ENCODE peak calls at places on chromosomes 2 and 18, in ten cellular contexts. D, N, O, W, T, Y, G, V, P and U are unnamed samples.

GRCh38 chr2:199443589-199444130 is 14.1 kb downstream of the SATB2 start:
- DNase-seq in N (no peak), W (no peak), G (no peak), O (no peak), T (no peak), Y (no peak), P (no peak), D (no peak), V (peak), U (no peak)

GRCh38 chr2:119004602-119005001 is 62.6 kb downstream of the MARCO start:
- DNase-seq in W (no peak), O (no peak), P (no peak), N (peak), T (no peak), Y (no peak), V (no peak), D (no peak), G (no peak), U (no peak)

GRCh38 chr2:193929131-193929530 is 1727.9 kb upstream of the SLC39A10 start:
- DNase-seq in G (no peak), V (no peak), O (no peak), N (no peak), P (no peak), Y (no peak), W (no peak), D (no peak), T (no peak), U (no peak)

GRCh38 chr2:172249336-172249735 is 146.6 kb upstream of the DLX2 start:
- DNase-seq in Y (no peak), T (no peak), P (no peak), V (peak), O (no peak), G (no peak), D (no peak), W (no peak), N (peak), U (no peak)

GRCh38 chr2:204126705-204127104 is 190.1 kb downstream of the ICOS start:
- DNase-seq in D (no peak), V (no peak), O (no peak), W (no peak), G (no peak), T (no peak), Y (no peak), P (no peak), N (no peak), U (no peak)

GRCh38 chr2:199460101-199460671 is 2.4 kb upstream of the SATB2 start:
- DNase-seq in D (no peak), P (no peak), V (peak), N (peak), T (no peak), G (no peak), W (no peak), O (no peak), Y (no peak), U (no peak)

GRCh38 chr2:26696352-26696816 is 3.9 kb downstream of the KCNK3 start:
- DNase-seq in W (peak), O (no peak), P (no peak), T (no peak), D (no peak), V (peak), Y (peak), G (no peak), N (no peak), U (peak)

GRCh38 chr2:201467666-201468065 is 16.1 kb downstream of the STRADB start:
- DNase-seq in V (peak), O (no peak), W (no peak), P (no peak), T (no peak), Y (no peak), D (no peak), N (no peak), G (no peak), U (no peak)

GRCh38 chr2:190469770-190470169 is 61.6 kb downstream of the MFSD6 start:
- DNase-seq in P (peak), V (peak), Y (no peak), T (peak), D (no peak), G (no peak), N (no peak), W (peak), O (no peak), U (peak)

GRCh38 chr18:48997985-48998831 is 47.4 kb upstream of the SMAD7 start:
- DNase-seq in O (no peak), N (peak), Y (peak), T (no peak), D (no peak), G (peak), P (no peak), V (peak), W (peak), U (peak)

GRCh38 chr2:128573531-128573930 is 254.9 kb upstream of the HS6ST1 start:
- DNase-seq in W (no peak), D (no peak), V (no peak), N (no peak), P (no peak), O (no peak), T (no peak), Y (no peak), G (no peak), U (no peak)

GRCh38 chr2:127254386-127254981 is 34.4 kb upstream of the CYP27C1 start:
- DNase-seq in N (no peak), O (no peak), Y (no peak), W (peak), G (no peak), P (no peak), T (no peak), V (peak), D (no peak), U (peak)

GRCh38 chr2:159712929-159713575 is 746 bp downstream of the MARCHF7 start:
- DNase-seq in Y (no peak), P (no peak), V (peak), G (no peak), W (no peak), T (peak), D (no peak), N (no peak), O (no peak), U (no peak)

GRCh38 chr2:152240559-152241231 is 65.1 kb upstream of the STAM2 start:
- DNase-seq in V (peak), Y (no peak), P (no peak), N (no peak), O (no peak), W (peak), D (no peak), T (no peak), G (no peak), U (no peak)

DNA sequence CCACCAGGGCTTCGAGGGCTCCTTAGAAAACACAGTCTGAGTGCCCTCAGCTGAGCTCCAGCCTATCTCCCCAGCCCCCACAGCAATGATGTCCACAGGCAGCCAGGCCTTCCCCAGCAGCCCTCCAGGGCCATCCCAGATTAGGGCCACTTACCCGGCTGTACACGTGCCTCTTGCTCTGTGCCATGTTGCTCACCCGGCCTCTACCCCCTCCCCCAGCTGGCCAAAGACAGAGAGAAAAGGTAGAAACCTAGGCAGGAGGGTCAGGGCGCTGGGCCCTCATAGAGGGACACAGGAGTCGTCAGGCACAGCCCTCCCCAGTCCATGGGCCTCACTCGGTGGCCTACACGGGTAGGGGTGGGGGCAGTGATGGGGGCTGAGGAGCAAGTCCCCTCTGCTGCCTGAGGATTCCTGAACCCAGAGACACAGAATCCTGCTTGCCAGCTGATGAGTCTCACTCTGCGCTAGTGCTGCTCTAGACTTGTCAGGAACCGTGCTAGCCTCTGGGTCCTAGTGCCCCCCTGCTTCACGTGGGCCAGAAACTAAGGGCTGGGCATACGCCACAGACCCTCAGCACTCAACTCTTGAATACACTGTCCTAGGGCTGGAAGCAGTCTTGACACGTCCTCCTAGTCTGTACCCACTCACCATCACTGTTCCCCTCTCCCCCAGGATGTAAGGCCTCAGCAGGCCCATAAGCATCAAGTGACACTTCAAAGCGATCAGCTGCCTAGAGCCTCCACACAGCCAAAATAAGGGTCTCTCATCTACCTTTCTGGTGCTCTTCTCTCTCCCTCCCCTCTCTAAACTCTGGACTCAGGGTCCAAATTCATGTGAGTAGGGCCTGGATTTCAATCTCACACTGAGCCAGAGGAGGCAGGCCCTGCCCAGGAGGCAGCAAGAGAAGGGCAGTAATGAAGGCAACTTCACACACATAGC is at the start of gene DCTN1:
- DNase-seq in P (peak), Y (peak), W (no peak), D (peak), T (peak), O (no peak), V (peak), N (no peak), G (peak), U (no peak)
- H3K4me3 ChIP-seq in P (peak), Y (no peak), W (peak), D (peak), T (no peak), O (peak), V (peak), N (no peak), G (peak), U (peak)

GRCh38 chr2:31386648-31387047 is 27.9 kb downstream of the XDH start:
- DNase-seq in P (no peak), V (peak), N (no peak), W (no peak), G (no peak), Y (no peak), T (no peak), D (no peak), O (no peak), U (no peak)
- TF ChIP-seq CTCF in P (no peak), V (peak), N (no peak), W (no peak), G (no peak), Y (no peak), T (no peak), D (no peak), O (no peak), U (no peak)

GRCh38 chr2:176178807-176179271 is 9.6 kb upstream of the HOXD1 start:
- DNase-seq in N (peak), Y (no peak), D (no peak), O (no peak), W (no peak), V (no peak), P (no peak), T (no peak), G (no peak), U (no peak)
- H3K4me3 ChIP-seq in N (no peak), Y (no peak), D (peak), O (no peak), W (no peak), V (no peak), P (no peak), T (peak), G (peak), U (no peak)

DNA sequence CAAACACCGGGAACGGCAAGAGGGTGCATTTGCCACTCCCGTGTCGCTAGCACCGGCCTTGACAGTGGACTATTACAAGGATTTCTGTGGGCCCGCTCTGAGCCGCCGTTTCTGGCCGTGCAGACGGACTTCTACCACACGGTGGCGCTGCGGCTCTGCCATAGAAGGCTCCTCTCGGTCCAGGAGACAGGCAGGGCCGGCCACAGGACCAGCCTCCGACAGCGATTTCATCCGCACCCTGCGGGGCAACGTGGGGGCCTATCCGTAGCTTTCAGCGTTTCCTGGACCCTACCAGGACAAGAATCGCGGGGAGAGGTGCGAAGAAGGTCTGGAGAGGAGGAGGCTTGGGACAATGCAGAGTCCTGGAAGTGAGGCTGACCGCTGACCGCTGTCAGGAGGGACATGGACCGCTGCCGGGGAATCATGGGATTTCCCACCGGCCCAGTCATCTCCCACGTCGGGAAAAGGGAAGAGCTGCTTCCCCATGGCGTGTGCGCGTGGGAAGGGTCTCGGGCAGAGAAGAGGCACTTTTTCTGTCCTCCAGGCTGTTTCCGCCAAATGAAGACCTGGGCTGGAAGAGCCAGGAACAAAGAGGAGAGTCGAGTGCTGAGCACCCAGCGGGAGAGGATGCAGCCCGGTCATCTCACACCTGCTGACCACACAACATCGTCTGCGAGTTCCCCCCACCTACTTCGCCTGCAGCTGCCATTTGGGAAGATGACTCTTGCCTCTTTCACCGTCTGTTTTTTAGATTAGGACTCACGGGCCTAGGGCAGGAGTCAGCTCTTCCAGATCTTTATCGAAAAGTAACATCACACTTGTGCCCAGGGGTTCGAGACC is 35.5 kb upstream of the HAAO start:
- DNase-seq in Y (peak), G (peak), V (peak), D (peak), W (no peak), T (peak), P (peak), N (peak), O (peak), U (peak)
- TF ChIP-seq CTCF in Y (peak), G (peak), V (peak), D (peak), W (peak), T (peak), P (peak), N (peak), O (peak), U (peak)

GRCh38 chr2:101806123-101806522 is 108.6 kb downstream of the MAP4K4 start:
- DNase-seq in V (peak), Y (no peak), N (peak), D (no peak), O (no peak), T (no peak), P (no peak), G (no peak), W (no peak), U (peak)
- H3K4me3 ChIP-seq in V (no peak), Y (no peak), N (no peak), D (no peak), O (no peak), T (no peak), P (no peak), G (peak), W (no peak), U (no peak)

DNA sequence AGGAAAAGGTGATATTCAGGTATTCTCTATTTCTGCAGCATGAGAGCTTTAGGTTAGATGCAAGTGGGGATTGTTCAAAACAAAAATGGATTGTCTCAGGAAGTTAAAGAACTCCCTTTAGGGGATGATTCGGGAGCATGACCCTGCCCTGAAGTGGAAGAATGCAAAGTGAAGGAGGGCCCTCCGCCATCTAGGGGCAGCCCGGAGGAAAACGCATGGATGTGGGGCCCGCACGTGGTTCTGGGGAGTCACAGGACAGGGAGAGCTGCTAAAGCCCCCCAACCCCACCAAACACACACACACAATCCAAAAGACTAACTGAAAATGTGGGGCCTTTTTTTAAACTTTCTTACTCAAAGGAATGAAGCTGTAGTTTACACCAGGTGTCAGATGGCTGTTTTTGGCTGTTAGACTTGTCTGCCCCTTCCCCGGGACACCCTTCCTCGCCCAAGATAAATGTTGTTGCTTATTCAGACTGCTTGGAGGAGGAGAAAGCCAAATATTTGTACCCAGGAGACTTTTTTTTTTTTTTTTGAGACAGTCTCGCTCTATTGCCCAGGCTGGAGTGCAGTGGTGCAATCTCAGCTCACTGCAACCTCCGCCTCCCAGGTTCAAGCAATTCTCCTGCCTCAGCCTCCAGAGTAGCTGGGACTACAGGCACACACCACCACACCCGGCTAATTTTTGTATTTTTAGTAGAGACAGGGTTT is 78.8 kb downstream of the HNRNPLL start:
- DNase-seq in P (no peak), D (no peak), W (no peak), Y (no peak), T (no peak), V (no peak), N (peak), G (no peak), O (no peak), U (no peak)
- TF ChIP-seq CTCF in P (peak), D (no peak), W (peak), Y (no peak), T (no peak), V (peak), N (peak), G (no peak), O (no peak), U (peak)